ENCODE peak calls at places on chromosomes 3 and 15, in five cellular contexts. M is stimulated activated CD8-positive, alpha-beta memory T cell treated with anti-CD3 and anti-CD28 coated beads, Interleukin-15, amount 100 ng/mL, for 4 hours; W is activated naive CD4-positive, alpha-beta T cell treated with anti-CD3 and anti-CD28 coated beads for 36 hours; Q is RPMI7951; N is NCI-H2171 treated with DMSO at 0.1 percent for 48 hours. X is an unnamed sample.

GRCh38 chr3:172357850-172358754 is 90.2 kb downstream of the GHSR start:
- DNase-seq in M (no peak), W (no peak), Q (peak; percentile 33), N (no peak), X (no peak)

GRCh38 chr15:77901921-77902750 is 175.4 kb downstream of the TBC1D2B start:
- DNase-seq in M (no peak), W (no peak), Q (no peak), N (peak; percentile 16), X (peak; percentile 28)

GRCh38 chr3:69288161-69288895 is 97.6 kb downstream of the FRMD4B start:
- DNase-seq in M (no peak), W (peak; percentile 74), Q (no peak), N (peak; percentile 6), X (no peak)

GRCh38 chr15:73156431-73157191 is 104.3 kb downstream of the NEO1 start:
- DNase-seq in M (no peak), W (no peak), Q (no peak), N (no peak), X (no peak)

GRCh38 chr3:10310578-10310977 is 10.3 kb downstream of the SEC13 start:
- DNase-seq in M (no peak), W (no peak), Q (peak; percentile 73), N (no peak), X (no peak)

GRCh38 chr15:51263726-51264125 is 74.7 kb downstream of the CYP19A1 start:
- DNase-seq in M (no peak), W (no peak), Q (no peak), N (no peak), X (no peak)

GRCh38 chr3:127759826-127760225 is 62.5 kb downstream of the MGLL start:
- DNase-seq in M (no peak), W (no peak), Q (no peak), N (no peak), X (no peak)

GRCh38 chr3:48784426-48785120 is 63.1 kb downstream of the PRKAR2A start:
- DNase-seq in M (no peak), W (no peak), Q (no peak), N (no peak), X (no peak)

GRCh38 chr3:49017229-49017615 is 1.2 kb downstream of the DALRD3 start:
- DNase-seq in M (no peak), W (no peak), Q (no peak), N (no peak), X (no peak)

GRCh38 chr3:134058728-134059601 is 29.2 kb upstream of the SLCO2A1 start:
- DNase-seq in M (no peak), W (no peak), Q (no peak), N (no peak), X (no peak)

GRCh38 chr3:70224337-70224736 is 88.1 kb downstream of the MDFIC2 start:
- DNase-seq in M (no peak), W (no peak), Q (no peak), N (no peak), X (no peak)

GRCh38 chr3:61894988-61895935 is 333.9 kb downstream of the PTPRG start:
- DNase-seq in M (no peak), W (peak; percentile 85), Q (peak; percentile 100), N (peak; percentile 44), X (peak; percentile 87)

GRCh38 chr3:123244128-123244527 is 42.4 kb downstream of the SEC22A start:
- DNase-seq in M (no peak), W (peak; percentile 6), Q (no peak), N (peak; percentile 24), X (no peak)

GRCh38 chr3:184629555-184630160 is 68.1 kb downstream of the EPHB3 start:
- DNase-seq in M (no peak), W (no peak), Q (no peak), N (no peak), X (no peak)

GRCh38 chr15:78075490-78076230 is 1.9 kb downstream of the TBC1D2B start:
- DNase-seq in M (no peak), W (no peak), Q (peak; percentile 80), N (peak; percentile 40), X (peak; percentile 41)

GRCh38 chr15:43469867-43470266 is 23.1 kb downstream of the TP53BP1 start:
- DNase-seq in M (no peak), W (no peak), Q (peak; percentile 11), N (no peak), X (no peak)

GRCh38 chr15:71168163-71168832 is 53.0 kb downstream of the THSD4 start:
- DNase-seq in M (no peak), W (no peak), Q (no peak), N (no peak), X (peak; percentile 43)

GRCh38 chr3:97658670-97659285 is 105.8 kb upstream of the ARL6 start:
- DNase-seq in M (no peak), W (no peak), Q (peak; percentile 21), N (peak; percentile 56), X (peak; percentile 52)

GRCh38 chr15:65612616-65612946 is 1.6 kb upstream of the INTS14 start:
- DNase-seq in M (no peak), W (no peak), Q (no peak), N (no peak), X (no peak)

GRCh38 chr3:43291546-43291945 is 5.2 kb downstream of the SNRK start:
- DNase-seq in M (no peak), W (no peak), Q (peak; percentile 9), N (no peak), X (no peak)

GRCh38 chr15:77104155-77104554 is 33.2 kb upstream of the TSPAN3 start:
- DNase-seq in M (no peak), W (no peak), Q (no peak), N (no peak), X (no peak)

GRCh38 chr3:36540898-36541518 is 160.7 kb downstream of the STAC start:
- DNase-seq in M (no peak), W (no peak), Q (peak; percentile 19), N (no peak), X (peak; percentile 57)

GRCh38 chr15:72242775-72243370 is 11.9 kb upstream of the PKM start:
- DNase-seq in M (no peak), W (no peak), Q (no peak), N (no peak), X (no peak)

GRCh38 chr15:82852906-82853635 is 43.6 kb downstream of the WHAMM start:
- DNase-seq in M (no peak), W (no peak), Q (no peak), N (no peak), X (no peak)

GRCh38 chr15:41022487-41023090 is 69.3 kb downstream of the CHAC1 start:
- DNase-seq in M (no peak), W (peak; percentile 56), Q (peak; percentile 61), N (peak; percentile 45), X (peak; percentile 71)

GRCh38 chr3:148797822-148798221 is 29.8 kb upstream of the CPB1 start:
- DNase-seq in M (no peak), W (no peak), Q (no peak), N (no peak), X (no peak)

GRCh38 chr3:112059497-112059896 is 25.0 kb downstream of the TMPRSS7 start:
- DNase-seq in M (no peak), W (no peak), Q (no peak), N (no peak), X (no peak)

GRCh38 chr15:73389971-73390544 is 21.3 kb upstream of the HCN4 start:
- DNase-seq in M (no peak), W (no peak), Q (no peak), N (no peak), X (no peak)